ENCODE peak calls at places on chromosomes 7 and 10, in eight cellular contexts. One of them, this sample, is unnamed.

GRCh38 chr10:74892874-74893273 is 66.5 kb downstream of the KAT6B start:
- DNase-seq in HFFc6: no peak
- DNase-seq in stimulated activated CD4-positive, alpha-beta T cell treated with anti-CD3 and anti-CD28 coated beads, Interleukin-2, amount 100 ng/mL, for 24 hours: no peak
- DNase-seq in RPMI7951: no peak
- DNase-seq in activated CD4-positive, alpha-beta T cell treated with anti-CD3 and anti-CD28 coated beads, Interleukin-2, amount 50 U/mL, for 4 hours: no peak
- DNase-seq in DMS153: no peak
- DNase-seq in GM20000: no peak
- DNase-seq in CD4-positive, alpha-beta T cell: no peak
- DNase-seq in this sample: no peak

GRCh38 chr10:15201589-15202300 is 33.3 kb upstream of the NMT2 start:
- DNase-seq in HFFc6: peak; percentile 11
- DNase-seq in stimulated activated CD4-positive, alpha-beta T cell treated with anti-CD3 and anti-CD28 coated beads, Interleukin-2, amount 100 ng/mL, for 24 hours: no peak
- DNase-seq in RPMI7951: peak; percentile 73
- DNase-seq in activated CD4-positive, alpha-beta T cell treated with anti-CD3 and anti-CD28 coated beads, Interleukin-2, amount 50 U/mL, for 4 hours: no peak
- DNase-seq in DMS153: no peak
- DNase-seq in GM20000: no peak
- DNase-seq in CD4-positive, alpha-beta T cell: no peak
- DNase-seq in this sample: no peak

GRCh38 chr10:60896715-60897114 is 47.3 kb downstream of the RHOBTB1 start:
- DNase-seq in HFFc6: no peak
- DNase-seq in stimulated activated CD4-positive, alpha-beta T cell treated with anti-CD3 and anti-CD28 coated beads, Interleukin-2, amount 100 ng/mL, for 24 hours: no peak
- DNase-seq in RPMI7951: no peak
- DNase-seq in activated CD4-positive, alpha-beta T cell treated with anti-CD3 and anti-CD28 coated beads, Interleukin-2, amount 50 U/mL, for 4 hours: no peak
- DNase-seq in DMS153: no peak
- DNase-seq in GM20000: no peak
- DNase-seq in CD4-positive, alpha-beta T cell: no peak
- DNase-seq in this sample: no peak

GRCh38 chr10:13348216-13349017 is at the start of gene SEPHS1:
- DNase-seq in HFFc6: peak; percentile 25
- DNase-seq in stimulated activated CD4-positive, alpha-beta T cell treated with anti-CD3 and anti-CD28 coated beads, Interleukin-2, amount 100 ng/mL, for 24 hours: peak; percentile 85
- DNase-seq in RPMI7951: peak; percentile 88
- DNase-seq in activated CD4-positive, alpha-beta T cell treated with anti-CD3 and anti-CD28 coated beads, Interleukin-2, amount 50 U/mL, for 4 hours: peak; percentile 73
- DNase-seq in DMS153: peak; percentile 31
- DNase-seq in GM20000: peak; percentile 95
- DNase-seq in CD4-positive, alpha-beta T cell: peak; percentile 68
- DNase-seq in this sample: peak; percentile 80

GRCh38 chr10:103695584-103696005 is 159.8 kb downstream of the SH3PXD2A start:
- DNase-seq in HFFc6: no peak
- DNase-seq in stimulated activated CD4-positive, alpha-beta T cell treated with anti-CD3 and anti-CD28 coated beads, Interleukin-2, amount 100 ng/mL, for 24 hours: no peak
- DNase-seq in RPMI7951: no peak
- DNase-seq in activated CD4-positive, alpha-beta T cell treated with anti-CD3 and anti-CD28 coated beads, Interleukin-2, amount 50 U/mL, for 4 hours: no peak
- DNase-seq in DMS153: no peak
- DNase-seq in GM20000: peak; percentile 39
- DNase-seq in CD4-positive, alpha-beta T cell: no peak
- DNase-seq in this sample: no peak

GRCh38 chr7:46927131-46927810 is 654.6 kb downstream of the TNS3 start:
- DNase-seq in HFFc6: no peak
- DNase-seq in stimulated activated CD4-positive, alpha-beta T cell treated with anti-CD3 and anti-CD28 coated beads, Interleukin-2, amount 100 ng/mL, for 24 hours: no peak
- DNase-seq in RPMI7951: no peak
- DNase-seq in activated CD4-positive, alpha-beta T cell treated with anti-CD3 and anti-CD28 coated beads, Interleukin-2, amount 50 U/mL, for 4 hours: no peak
- DNase-seq in DMS153: no peak
- DNase-seq in GM20000: no peak
- DNase-seq in CD4-positive, alpha-beta T cell: no peak
- DNase-seq in this sample: no peak

GRCh38 chr10:110273474-110273873 is 31.2 kb downstream of the SMNDC1 start:
- DNase-seq in HFFc6: peak; percentile 47
- DNase-seq in stimulated activated CD4-positive, alpha-beta T cell treated with anti-CD3 and anti-CD28 coated beads, Interleukin-2, amount 100 ng/mL, for 24 hours: peak; percentile 27
- DNase-seq in RPMI7951: peak; percentile 77
- DNase-seq in activated CD4-positive, alpha-beta T cell treated with anti-CD3 and anti-CD28 coated beads, Interleukin-2, amount 50 U/mL, for 4 hours: peak; percentile 27
- DNase-seq in DMS153: no peak
- DNase-seq in GM20000: peak; percentile 16
- DNase-seq in CD4-positive, alpha-beta T cell: no peak
- DNase-seq in this sample: no peak

GRCh38 chr7:130632111-130632510 is 36.4 kb downstream of the COPG2 start:
- DNase-seq in HFFc6: peak; percentile 46
- DNase-seq in stimulated activated CD4-positive, alpha-beta T cell treated with anti-CD3 and anti-CD28 coated beads, Interleukin-2, amount 100 ng/mL, for 24 hours: no peak
- DNase-seq in RPMI7951: peak; percentile 62
- DNase-seq in activated CD4-positive, alpha-beta T cell treated with anti-CD3 and anti-CD28 coated beads, Interleukin-2, amount 50 U/mL, for 4 hours: no peak
- DNase-seq in DMS153: no peak
- DNase-seq in GM20000: no peak
- DNase-seq in CD4-positive, alpha-beta T cell: no peak
- DNase-seq in this sample: no peak

GRCh38 chr10:52777414-52777813 is 4.8 kb upstream of the MBL2 start:
- DNase-seq in HFFc6: no peak
- DNase-seq in stimulated activated CD4-positive, alpha-beta T cell treated with anti-CD3 and anti-CD28 coated beads, Interleukin-2, amount 100 ng/mL, for 24 hours: no peak
- DNase-seq in RPMI7951: no peak
- DNase-seq in activated CD4-positive, alpha-beta T cell treated with anti-CD3 and anti-CD28 coated beads, Interleukin-2, amount 50 U/mL, for 4 hours: no peak
- DNase-seq in DMS153: no peak
- DNase-seq in GM20000: no peak
- DNase-seq in CD4-positive, alpha-beta T cell: no peak
- DNase-seq in this sample: no peak

GRCh38 chr7:16644987-16645592 is 464 bp downstream of the ANKMY2 start:
- DNase-seq in HFFc6: no peak
- DNase-seq in stimulated activated CD4-positive, alpha-beta T cell treated with anti-CD3 and anti-CD28 coated beads, Interleukin-2, amount 100 ng/mL, for 24 hours: no peak
- DNase-seq in RPMI7951: peak; percentile 52
- DNase-seq in activated CD4-positive, alpha-beta T cell treated with anti-CD3 and anti-CD28 coated beads, Interleukin-2, amount 50 U/mL, for 4 hours: no peak
- DNase-seq in DMS153: no peak
- DNase-seq in GM20000: no peak
- DNase-seq in CD4-positive, alpha-beta T cell: peak; percentile 1
- DNase-seq in this sample: peak; percentile 72

GRCh38 chr7:66429498-66430163 is 199.1 kb upstream of the KCTD7 start:
- DNase-seq in HFFc6: no peak
- DNase-seq in stimulated activated CD4-positive, alpha-beta T cell treated with anti-CD3 and anti-CD28 coated beads, Interleukin-2, amount 100 ng/mL, for 24 hours: no peak
- DNase-seq in RPMI7951: no peak
- DNase-seq in activated CD4-positive, alpha-beta T cell treated with anti-CD3 and anti-CD28 coated beads, Interleukin-2, amount 50 U/mL, for 4 hours: no peak
- DNase-seq in DMS153: no peak
- DNase-seq in GM20000: no peak
- DNase-seq in CD4-positive, alpha-beta T cell: no peak
- DNase-seq in this sample: no peak

GRCh38 chr7:57343901-57344622 is 105.9 kb upstream of the ZNF716 start:
- DNase-seq in HFFc6: no peak
- DNase-seq in stimulated activated CD4-positive, alpha-beta T cell treated with anti-CD3 and anti-CD28 coated beads, Interleukin-2, amount 100 ng/mL, for 24 hours: no peak
- DNase-seq in RPMI7951: no peak
- DNase-seq in activated CD4-positive, alpha-beta T cell treated with anti-CD3 and anti-CD28 coated beads, Interleukin-2, amount 50 U/mL, for 4 hours: no peak
- DNase-seq in DMS153: no peak
- DNase-seq in GM20000: no peak
- DNase-seq in CD4-positive, alpha-beta T cell: no peak
- DNase-seq in this sample: no peak

GRCh38 chr10:108598831-108599230 is 1324.5 kb downstream of the XPNPEP1 start:
- DNase-seq in HFFc6: peak; percentile 19
- DNase-seq in stimulated activated CD4-positive, alpha-beta T cell treated with anti-CD3 and anti-CD28 coated beads, Interleukin-2, amount 100 ng/mL, for 24 hours: no peak
- DNase-seq in RPMI7951: peak; percentile 86
- DNase-seq in activated CD4-positive, alpha-beta T cell treated with anti-CD3 and anti-CD28 coated beads, Interleukin-2, amount 50 U/mL, for 4 hours: no peak
- DNase-seq in DMS153: no peak
- DNase-seq in GM20000: no peak
- DNase-seq in CD4-positive, alpha-beta T cell: no peak
- DNase-seq in this sample: no peak

GRCh38 chr10:14736600-14737081 is 38.1 kb downstream of the FAM107B start:
- DNase-seq in HFFc6: peak; percentile 21
- DNase-seq in stimulated activated CD4-positive, alpha-beta T cell treated with anti-CD3 and anti-CD28 coated beads, Interleukin-2, amount 100 ng/mL, for 24 hours: no peak
- DNase-seq in RPMI7951: peak; percentile 80
- DNase-seq in activated CD4-positive, alpha-beta T cell treated with anti-CD3 and anti-CD28 coated beads, Interleukin-2, amount 50 U/mL, for 4 hours: no peak
- DNase-seq in DMS153: no peak
- DNase-seq in GM20000: peak; percentile 38
- DNase-seq in CD4-positive, alpha-beta T cell: no peak
- DNase-seq in this sample: no peak

GRCh38 chr10:24912214-24912613 is 40.2 kb downstream of the PRTFDC1 start:
- DNase-seq in HFFc6: no peak
- DNase-seq in stimulated activated CD4-positive, alpha-beta T cell treated with anti-CD3 and anti-CD28 coated beads, Interleukin-2, amount 100 ng/mL, for 24 hours: no peak
- DNase-seq in RPMI7951: peak; percentile 80
- DNase-seq in activated CD4-positive, alpha-beta T cell treated with anti-CD3 and anti-CD28 coated beads, Interleukin-2, amount 50 U/mL, for 4 hours: no peak
- DNase-seq in DMS153: no peak
- DNase-seq in GM20000: no peak
- DNase-seq in CD4-positive, alpha-beta T cell: no peak
- DNase-seq in this sample: no peak

GRCh38 chr10:2619472-2619871 is 447.9 kb upstream of the PFKP start:
- DNase-seq in HFFc6: no peak
- DNase-seq in stimulated activated CD4-positive, alpha-beta T cell treated with anti-CD3 and anti-CD28 coated beads, Interleukin-2, amount 100 ng/mL, for 24 hours: no peak
- DNase-seq in RPMI7951: peak; percentile 39
- DNase-seq in activated CD4-positive, alpha-beta T cell treated with anti-CD3 and anti-CD28 coated beads, Interleukin-2, amount 50 U/mL, for 4 hours: no peak
- DNase-seq in DMS153: peak; percentile 60
- DNase-seq in GM20000: no peak
- DNase-seq in CD4-positive, alpha-beta T cell: no peak
- DNase-seq in this sample: no peak

GRCh38 chr10:93440591-93441012 is 41.5 kb downstream of the MYOF start:
- DNase-seq in HFFc6: peak; percentile 75
- DNase-seq in stimulated activated CD4-positive, alpha-beta T cell treated with anti-CD3 and anti-CD28 coated beads, Interleukin-2, amount 100 ng/mL, for 24 hours: no peak
- DNase-seq in RPMI7951: no peak
- DNase-seq in activated CD4-positive, alpha-beta T cell treated with anti-CD3 and anti-CD28 coated beads, Interleukin-2, amount 50 U/mL, for 4 hours: no peak
- DNase-seq in DMS153: no peak
- DNase-seq in GM20000: no peak
- DNase-seq in CD4-positive, alpha-beta T cell: no peak
- DNase-seq in this sample: no peak

GRCh38 chr10:51574248-51575067 is 124.9 kb downstream of the CSTF2T start:
- DNase-seq in HFFc6: no peak
- DNase-seq in stimulated activated CD4-positive, alpha-beta T cell treated with anti-CD3 and anti-CD28 coated beads, Interleukin-2, amount 100 ng/mL, for 24 hours: no peak
- DNase-seq in RPMI7951: no peak
- DNase-seq in activated CD4-positive, alpha-beta T cell treated with anti-CD3 and anti-CD28 coated beads, Interleukin-2, amount 50 U/mL, for 4 hours: no peak
- DNase-seq in DMS153: no peak
- DNase-seq in GM20000: no peak
- DNase-seq in CD4-positive, alpha-beta T cell: no peak
- DNase-seq in this sample: no peak

GRCh38 chr10:89480047-89480446 is 55.3 kb downstream of the SLC16A12 start:
- DNase-seq in HFFc6: no peak
- DNase-seq in stimulated activated CD4-positive, alpha-beta T cell treated with anti-CD3 and anti-CD28 coated beads, Interleukin-2, amount 100 ng/mL, for 24 hours: no peak
- DNase-seq in RPMI7951: no peak
- DNase-seq in activated CD4-positive, alpha-beta T cell treated with anti-CD3 and anti-CD28 coated beads, Interleukin-2, amount 50 U/mL, for 4 hours: no peak
- DNase-seq in DMS153: no peak
- DNase-seq in GM20000: no peak
- DNase-seq in CD4-positive, alpha-beta T cell: no peak
- DNase-seq in this sample: no peak

GRCh38 chr7:26044320-26044719 is 107.7 kb upstream of the NFE2L3 start:
- DNase-seq in HFFc6: no peak
- DNase-seq in stimulated activated CD4-positive, alpha-beta T cell treated with anti-CD3 and anti-CD28 coated beads, Interleukin-2, amount 100 ng/mL, for 24 hours: no peak
- DNase-seq in RPMI7951: no peak
- DNase-seq in activated CD4-positive, alpha-beta T cell treated with anti-CD3 and anti-CD28 coated beads, Interleukin-2, amount 50 U/mL, for 4 hours: no peak
- DNase-seq in DMS153: no peak
- DNase-seq in GM20000: no peak
- DNase-seq in CD4-positive, alpha-beta T cell: no peak
- DNase-seq in this sample: no peak

GRCh38 chr7:106041140-106041717 is 70.9 kb downstream of the SYPL1 start:
- DNase-seq in HFFc6: peak; percentile 39
- DNase-seq in stimulated activated CD4-positive, alpha-beta T cell treated with anti-CD3 and anti-CD28 coated beads, Interleukin-2, amount 100 ng/mL, for 24 hours: peak; percentile 34
- DNase-seq in RPMI7951: peak; percentile 61
- DNase-seq in activated CD4-positive, alpha-beta T cell treated with anti-CD3 and anti-CD28 coated beads, Interleukin-2, amount 50 U/mL, for 4 hours: no peak
- DNase-seq in DMS153: peak; percentile 30
- DNase-seq in GM20000: peak; percentile 52
- DNase-seq in CD4-positive, alpha-beta T cell: no peak
- DNase-seq in this sample: peak; percentile 8

GRCh38 chr10:110010076-110011069 is 2.6 kb downstream of the ADD3 start:
- DNase-seq in HFFc6: no peak
- DNase-seq in stimulated activated CD4-positive, alpha-beta T cell treated with anti-CD3 and anti-CD28 coated beads, Interleukin-2, amount 100 ng/mL, for 24 hours: peak; percentile 14
- DNase-seq in RPMI7951: no peak
- DNase-seq in activated CD4-positive, alpha-beta T cell treated with anti-CD3 and anti-CD28 coated beads, Interleukin-2, amount 50 U/mL, for 4 hours: peak; percentile 29
- DNase-seq in DMS153: no peak
- DNase-seq in GM20000: peak; percentile 25
- DNase-seq in CD4-positive, alpha-beta T cell: peak; percentile 23
- DNase-seq in this sample: no peak

GRCh38 chr7:133601607-133602006 is 348.7 kb downstream of the EXOC4 start:
- DNase-seq in HFFc6: no peak
- DNase-seq in stimulated activated CD4-positive, alpha-beta T cell treated with anti-CD3 and anti-CD28 coated beads, Interleukin-2, amount 100 ng/mL, for 24 hours: no peak
- DNase-seq in RPMI7951: no peak
- DNase-seq in activated CD4-positive, alpha-beta T cell treated with anti-CD3 and anti-CD28 coated beads, Interleukin-2, amount 50 U/mL, for 4 hours: no peak
- DNase-seq in DMS153: no peak
- DNase-seq in GM20000: no peak
- DNase-seq in CD4-positive, alpha-beta T cell: no peak
- DNase-seq in this sample: no peak

GRCh38 chr7:15248514-15248913 is 313.3 kb downstream of the AGMO start:
- DNase-seq in HFFc6: no peak
- DNase-seq in stimulated activated CD4-positive, alpha-beta T cell treated with anti-CD3 and anti-CD28 coated beads, Interleukin-2, amount 100 ng/mL, for 24 hours: no peak
- DNase-seq in RPMI7951: no peak
- DNase-seq in activated CD4-positive, alpha-beta T cell treated with anti-CD3 and anti-CD28 coated beads, Interleukin-2, amount 50 U/mL, for 4 hours: no peak
- DNase-seq in DMS153: no peak
- DNase-seq in GM20000: no peak
- DNase-seq in CD4-positive, alpha-beta T cell: no peak
- DNase-seq in this sample: no peak

GRCh38 chr10:63700209-63700934 is 179.2 kb downstream of the REEP3 start:
- DNase-seq in HFFc6: peak; percentile 96
- DNase-seq in stimulated activated CD4-positive, alpha-beta T cell treated with anti-CD3 and anti-CD28 coated beads, Interleukin-2, amount 100 ng/mL, for 24 hours: peak; percentile 28
- DNase-seq in RPMI7951: peak; percentile 95
- DNase-seq in activated CD4-positive, alpha-beta T cell treated with anti-CD3 and anti-CD28 coated beads, Interleukin-2, amount 50 U/mL, for 4 hours: no peak
- DNase-seq in DMS153: no peak
- DNase-seq in GM20000: no peak
- DNase-seq in CD4-positive, alpha-beta T cell: no peak
- DNase-seq in this sample: no peak

GRCh38 chr10:66639351-66639750 is 286.5 kb upstream of the LRRTM3 start:
- DNase-seq in HFFc6: peak; percentile 50
- DNase-seq in stimulated activated CD4-positive, alpha-beta T cell treated with anti-CD3 and anti-CD28 coated beads, Interleukin-2, amount 100 ng/mL, for 24 hours: no peak
- DNase-seq in RPMI7951: no peak
- DNase-seq in activated CD4-positive, alpha-beta T cell treated with anti-CD3 and anti-CD28 coated beads, Interleukin-2, amount 50 U/mL, for 4 hours: no peak
- DNase-seq in DMS153: no peak
- DNase-seq in GM20000: no peak
- DNase-seq in CD4-positive, alpha-beta T cell: no peak
- DNase-seq in this sample: no peak

GRCh38 chr7:76347710-76348109 is 11.1 kb downstream of the YWHAG start:
- DNase-seq in HFFc6: no peak
- DNase-seq in stimulated activated CD4-positive, alpha-beta T cell treated with anti-CD3 and anti-CD28 coated beads, Interleukin-2, amount 100 ng/mL, for 24 hours: no peak
- DNase-seq in RPMI7951: no peak
- DNase-seq in activated CD4-positive, alpha-beta T cell treated with anti-CD3 and anti-CD28 coated beads, Interleukin-2, amount 50 U/mL, for 4 hours: no peak
- DNase-seq in DMS153: no peak
- DNase-seq in GM20000: no peak
- DNase-seq in CD4-positive, alpha-beta T cell: no peak
- DNase-seq in this sample: no peak

GRCh38 chr10:116241642-116242405 is 31.2 kb downstream of the GFRA1 start:
- DNase-seq in HFFc6: no peak
- DNase-seq in stimulated activated CD4-positive, alpha-beta T cell treated with anti-CD3 and anti-CD28 coated beads, Interleukin-2, amount 100 ng/mL, for 24 hours: no peak
- DNase-seq in RPMI7951: no peak
- DNase-seq in activated CD4-positive, alpha-beta T cell treated with anti-CD3 and anti-CD28 coated beads, Interleukin-2, amount 50 U/mL, for 4 hours: no peak
- DNase-seq in DMS153: no peak
- DNase-seq in GM20000: no peak
- DNase-seq in CD4-positive, alpha-beta T cell: no peak
- DNase-seq in this sample: no peak

GRCh38 chr10:126563361-126563760 is 107.1 kb downstream of the C10orf90 start:
- DNase-seq in HFFc6: no peak
- DNase-seq in stimulated activated CD4-positive, alpha-beta T cell treated with anti-CD3 and anti-CD28 coated beads, Interleukin-2, amount 100 ng/mL, for 24 hours: no peak
- DNase-seq in RPMI7951: no peak
- DNase-seq in activated CD4-positive, alpha-beta T cell treated with anti-CD3 and anti-CD28 coated beads, Interleukin-2, amount 50 U/mL, for 4 hours: no peak
- DNase-seq in DMS153: no peak
- DNase-seq in GM20000: no peak
- DNase-seq in CD4-positive, alpha-beta T cell: no peak
- DNase-seq in this sample: no peak

GRCh38 chr7:7274782-7275181 is 92.4 kb downstream of the C1GALT1 start:
- DNase-seq in HFFc6: peak; percentile 24
- DNase-seq in stimulated activated CD4-positive, alpha-beta T cell treated with anti-CD3 and anti-CD28 coated beads, Interleukin-2, amount 100 ng/mL, for 24 hours: no peak
- DNase-seq in RPMI7951: peak; percentile 16
- DNase-seq in activated CD4-positive, alpha-beta T cell treated with anti-CD3 and anti-CD28 coated beads, Interleukin-2, amount 50 U/mL, for 4 hours: no peak
- DNase-seq in DMS153: no peak
- DNase-seq in GM20000: no peak
- DNase-seq in CD4-positive, alpha-beta T cell: no peak
- DNase-seq in this sample: no peak

GRCh38 chr10:75403144-75404022 is 1.8 kb upstream of the ZNF503 start:
- DNase-seq in HFFc6: no peak
- DNase-seq in stimulated activated CD4-positive, alpha-beta T cell treated with anti-CD3 and anti-CD28 coated beads, Interleukin-2, amount 100 ng/mL, for 24 hours: no peak
- DNase-seq in RPMI7951: peak; percentile 15
- DNase-seq in activated CD4-positive, alpha-beta T cell treated with anti-CD3 and anti-CD28 coated beads, Interleukin-2, amount 50 U/mL, for 4 hours: no peak
- DNase-seq in DMS153: peak; percentile 21
- DNase-seq in GM20000: peak; percentile 51
- DNase-seq in CD4-positive, alpha-beta T cell: no peak
- DNase-seq in this sample: peak; percentile 60

GRCh38 chr10:43965033-43965917 is 316.6 kb upstream of the ZNF32 start:
- DNase-seq in HFFc6: peak; percentile 20
- DNase-seq in stimulated activated CD4-positive, alpha-beta T cell treated with anti-CD3 and anti-CD28 coated beads, Interleukin-2, amount 100 ng/mL, for 24 hours: no peak
- DNase-seq in RPMI7951: peak; percentile 95
- DNase-seq in activated CD4-positive, alpha-beta T cell treated with anti-CD3 and anti-CD28 coated beads, Interleukin-2, amount 50 U/mL, for 4 hours: no peak
- DNase-seq in DMS153: no peak
- DNase-seq in GM20000: no peak
- DNase-seq in CD4-positive, alpha-beta T cell: no peak
- DNase-seq in this sample: no peak

GRCh38 chr7:96311967-96312366 is 9.9 kb downstream of the SLC25A13 start:
- DNase-seq in HFFc6: no peak
- DNase-seq in stimulated activated CD4-positive, alpha-beta T cell treated with anti-CD3 and anti-CD28 coated beads, Interleukin-2, amount 100 ng/mL, for 24 hours: no peak
- DNase-seq in RPMI7951: no peak
- DNase-seq in activated CD4-positive, alpha-beta T cell treated with anti-CD3 and anti-CD28 coated beads, Interleukin-2, amount 50 U/mL, for 4 hours: no peak
- DNase-seq in DMS153: no peak
- DNase-seq in GM20000: no peak
- DNase-seq in CD4-positive, alpha-beta T cell: no peak
- DNase-seq in this sample: no peak

This sample was measured in NCI-H510A treated with DMSO at 0.1 percent for 48 hours.